ENCODE peak calls at places on chromosomes 2 and 18, in ten cellular contexts. K is NCI-H1105 treated with DMSO at 0.1 percent for 48 hours; Z is C1 segment of cervical spinal cord; A is NB4; W is GM12864; U is heart right ventricle; M is NCI-H510A treated with DMSO at 0.1 percent for 48 hours; E is astrocyte of the hippocampus; D is stimulated activated CD4-positive, alpha-beta T cell treated with anti-CD3 and anti-CD28 coated beads, Interleukin-1b, Interleukin-23, amount 100 ng/mL, for 24 hours; P is adipocyte. N is an unnamed sample.

GRCh38 chr18:51028201-51028805 is 1.7 kb upstream of the SMAD4 start:
- DNase-seq in K (no peak), Z (no peak), A (peak), W (peak), U (no peak), M (peak), E (peak), D (no peak), P (peak), N (no peak)

GRCh38 chr2:31335921-31336570 is 78.5 kb downstream of the XDH start:
- DNase-seq in K (no peak), Z (no peak), A (no peak), W (no peak), U (no peak), M (no peak), E (peak), D (no peak), P (peak), N (no peak)

GRCh38 chr2:197558393-197558792 is 42.5 kb downstream of the MOB4 start:
- DNase-seq in K (no peak), Z (no peak), A (no peak), W (no peak), U (no peak), M (no peak), E (no peak), D (no peak), P (no peak), N (no peak)

GRCh38 chr18:27005589-27005988 is 140.1 kb upstream of the AQP4 start:
- DNase-seq in K (peak), Z (no peak), A (peak), W (no peak), U (no peak), M (no peak), E (peak), D (no peak), P (no peak), N (no peak)

GRCh38 chr2:64945973-64946736 is 43.0 kb upstream of the SLC1A4 start:
- DNase-seq in K (no peak), Z (no peak), A (peak), W (peak), U (peak), M (no peak), E (no peak), D (peak), P (no peak), N (peak)

GRCh38 chr2:59301466-59302402 is 1060.6 kb upstream of the FANCL start:
- DNase-seq in K (peak), Z (peak), A (peak), W (no peak), U (no peak), M (peak), E (peak), D (no peak), P (peak), N (no peak)

GRCh38 chr2:171999604-172000469 is at the start of gene METAP1D:
- DNase-seq in K (peak), Z (peak), A (peak), W (peak), U (peak), M (peak), E (peak), D (peak), P (peak), N (peak)

GRCh38 chr2:237629739-237630138 is 2.4 kb downstream of the LRRFIP1 start:
- DNase-seq in K (no peak), Z (no peak), A (no peak), W (no peak), U (no peak), M (no peak), E (no peak), D (no peak), P (no peak), N (no peak)